ENCODE peak calls at places on chromosomes 16 and 17, in six cellular contexts. T, C, R, F, M and Y are unnamed samples.

GRCh38 chr17:44652727-44653126 is 3.5 kb upstream of the MEIOC start:
- DNase-seq in F (no peak), T (no peak), R (no peak), C (no peak), M (no peak), Y (no peak)

GRCh38 chr17:72984925-72985322 is 107.6 kb downstream of the SLC39A11 start:
- DNase-seq in F (no peak), T (peak; percentile 58), C (no peak), M (no peak), R (no peak), Y (no peak)

GRCh38 chr16:11100239-11100750 is 155.7 kb downstream of the SOCS1 start:
- DNase-seq in M (peak; percentile 9), R (no peak), T (peak; percentile 99), C (peak; percentile 99), F (no peak), Y (no peak)

GRCh38 chr17:41812176-41813038 is at the start of gene FKBP10:
- DNase-seq in M (peak; percentile 75), R (peak; percentile 16), C (peak; percentile 91), F (peak; percentile 67), T (peak; percentile 88), Y (no peak)

GRCh38 chr17:51164911-51165679 is 1.1 kb upstream of the NME2 start:
- DNase-seq in F (no peak), M (no peak), T (no peak), C (no peak), R (no peak), Y (no peak)

GRCh38 chr17:45148183-45149036 is at the start of gene HEXIM1:
- DNase-seq in C (peak; percentile 100), R (peak; percentile 99), F (peak; percentile 98), M (peak; percentile 99), T (peak; percentile 100), Y (peak; percentile 100)

GRCh38 chr17:65314212-65314611 is 177.0 kb downstream of the RGS9 start:
- DNase-seq in M (no peak), R (no peak), F (no peak), T (no peak), C (no peak), Y (no peak)

GRCh38 chr16:19524866-19525723 is 1.4 kb downstream of the CCP110 start:
- DNase-seq in C (no peak), T (no peak), R (no peak), M (peak; percentile 26), F (no peak), Y (no peak)

GRCh38 chr16:29907973-29908372 is 7.7 kb downstream of the ASPHD1 start:
- DNase-seq in R (no peak), T (no peak), M (no peak), F (no peak), C (no peak), Y (no peak)

GRCh38 chr17:7404737-7405412 is 978 bp upstream of the TMEM256 start:
- DNase-seq in T (no peak), M (no peak), C (no peak), F (no peak), R (peak; percentile 51), Y (no peak)

GRCh38 chr16:86985656-86986030 is 331.5 kb downstream of the C16orf95 start:
- DNase-seq in R (no peak), T (no peak), M (no peak), C (no peak), F (no peak), Y (peak; percentile 86)

GRCh38 chr17:69477204-69477899 is 62.9 kb downstream of the MAP2K6 start:
- DNase-seq in T (no peak), C (no peak), M (no peak), R (no peak), F (no peak), Y (no peak)

GRCh38 chr17:50209472-50210248 is 8.2 kb upstream of the COL1A1 start:
- DNase-seq in M (no peak), C (peak; percentile 100), F (no peak), R (no peak), T (peak; percentile 98), Y (peak; percentile 92)

GRCh38 chr16:66619534-66620418 is 15.3 kb downstream of the CMTM3 start:
- DNase-seq in F (no peak), T (peak; percentile 83), C (peak; percentile 67), M (no peak), R (no peak), Y (no peak)

GRCh38 chr16:4574919-4575705 is 19.0 kb downstream of the C16orf96 start:
- DNase-seq in T (no peak), M (no peak), F (no peak), C (no peak), R (no peak), Y (no peak)

GRCh38 chr16:57475711-57476339 is 10.5 kb downstream of the DOK4 start:
- DNase-seq in R (peak; percentile 24), C (peak; percentile 17), M (no peak), T (peak; percentile 71), F (peak; percentile 59), Y (no peak)

GRCh38 chr17:69246726-69247375 is 18.2 kb upstream of the ABCA10 start:
- DNase-seq in M (no peak), T (peak; percentile 79), R (peak; percentile 22), C (peak; percentile 76), F (no peak), Y (no peak)

GRCh38 chr17:78925662-78926555 is 722 bp upstream of the TIMP2 start:
- DNase-seq in F (no peak), T (peak; percentile 89), M (peak; percentile 63), R (no peak), C (peak; percentile 92), Y (no peak)

GRCh38 chr17:52181842-52182241 is 23.3 kb upstream of the CA10 start:
- DNase-seq in F (no peak), C (no peak), R (no peak), M (no peak), T (no peak), Y (no peak)

GRCh38 chr17:48951572-48951971 is 6.9 kb upstream of the SNF8 start:
- DNase-seq in F (no peak), R (no peak), T (no peak), C (no peak), M (no peak), Y (no peak)

GRCh38 chr17:76547183-76547641 is 7.4 kb downstream of the PRCD start:
- DNase-seq in M (peak; percentile 62), T (peak; percentile 83), C (peak; percentile 88), F (peak; percentile 48), R (peak; percentile 69), Y (no peak)

GRCh38 chr16:7405166-7405565 is 72.5 kb downstream of the RBFOX1 start:
- DNase-seq in T (no peak), C (no peak), R (peak; percentile 63), M (peak; percentile 3), F (peak; percentile 26), Y (no peak)

GRCh38 chr17:62653002-62653830 is 25.7 kb downstream of the MRC2 start:
- DNase-seq in F (no peak), T (peak; percentile 53), M (peak; percentile 60), C (peak; percentile 55), R (peak; percentile 79), Y (peak; percentile 89)

GRCh38 chr17:71460943-71461342 is 659.9 kb upstream of the SOX9 start:
- DNase-seq in T (peak; percentile 71), M (peak; percentile 7), R (no peak), F (no peak), C (peak; percentile 55), Y (no peak)

GRCh38 chr17:68196394-68197090 is 51.3 kb upstream of the AMZ2 start:
- DNase-seq in T (no peak), F (no peak), C (no peak), M (no peak), R (no peak), Y (peak; percentile 88)

GRCh38 chr17:32124985-32125847 is 17.1 kb upstream of the RHOT1 start:
- DNase-seq in T (no peak), C (no peak), F (no peak), R (no peak), M (no peak), Y (no peak)

GRCh38 chr16:78792952-78793351 is 693.5 kb downstream of the WWOX start:
- DNase-seq in T (no peak), R (no peak), F (no peak), M (no peak), C (no peak), Y (no peak)

GRCh38 chr17:3043737-3044365 is 19.6 kb downstream of the OR1D5 start:
- DNase-seq in M (no peak), F (no peak), R (no peak), T (no peak), C (no peak), Y (no peak)